ENCODE peak calls at places on chromosomes 1 and 21, in ten cellular contexts. H is breast epithelium; Z is effector memory CD4-positive, alpha-beta T cell; U is body of pancreas; K is GM23248; M is A673; Q is neural progenitor cell; T is dorsolateral prefrontal cortex; P is uterus; X is CD8-positive, alpha-beta T cell. V is an unnamed sample.

GRCh38 chr1:202888204-202888506 is 794 bp downstream of the RABIF start:
- DNase-seq in P (no peak), T (no peak), U (no peak), Z (no peak), M (no peak), X (no peak), H (no peak), Q (no peak), K (peak), V (no peak)

GRCh38 chr1:28582248-28582615 is 9.8 kb upstream of the RAB42 start:
- DNase-seq in T (no peak), H (no peak), P (no peak), K (peak), U (no peak), Q (peak), X (no peak), M (peak), Z (no peak), V (no peak)

GRCh38 chr1:236508593-236509027 is 15.2 kb upstream of the LGALS8 start:
- DNase-seq in H (no peak), U (no peak), T (no peak), M (no peak), X (no peak), P (no peak), Z (no peak), Q (no peak), K (no peak), V (no peak)

GRCh38 chr1:234561322-234561721 is 48.7 kb downstream of the IRF2BP2 start:
- DNase-seq in Z (no peak), P (peak), U (no peak), M (no peak), Q (no peak), X (no peak), K (no peak), T (no peak), H (no peak), V (no peak)

GRCh38 chr1:29849038-29849750 is 612.9 kb downstream of the PTPRU start:
- DNase-seq in K (peak), P (no peak), Z (no peak), Q (peak), M (peak), U (peak), T (no peak), X (peak), H (no peak), V (no peak)

GRCh38 chr1:23591460-23592208 is 32.3 kb upstream of the ID3 start:
- DNase-seq in K (no peak), T (no peak), P (no peak), U (no peak), X (no peak), M (no peak), Z (no peak), Q (no peak), H (no peak), V (no peak)

GRCh38 chr1:94258873-94259331 is 21.5 kb upstream of the ARHGAP29 start:
- DNase-seq in M (no peak), P (peak), Q (no peak), U (peak), K (peak), H (peak), X (no peak), T (no peak), Z (no peak), V (peak)

GRCh38 chr1:47013239-47013638 is 10.2 kb upstream of the CYP4X1 start:
- DNase-seq in K (no peak), H (no peak), M (no peak), X (no peak), Q (no peak), T (no peak), U (no peak), Z (no peak), P (no peak), V (no peak)

GRCh38 chr1:52691856-52692255 is 6.3 kb downstream of the COA7 start:
- DNase-seq in Q (no peak), T (no peak), P (no peak), X (no peak), M (no peak), K (no peak), Z (no peak), U (no peak), H (no peak), V (no peak)

GRCh38 chr1:5986018-5986417 is 6.2 kb downstream of the NPHP4 start:
- DNase-seq in K (no peak), H (no peak), M (no peak), Q (no peak), T (no peak), Z (no peak), X (no peak), U (no peak), P (no peak), V (no peak)

GRCh38 chr21:45365186-45365607 is 39.8 kb upstream of the COL18A1 start:
- DNase-seq in Q (no peak), X (no peak), H (no peak), K (no peak), T (no peak), P (no peak), Z (no peak), M (no peak), U (no peak), V (no peak)

GRCh38 chr1:187624812-187625542 is 796.2 kb downstream of the PLA2G4A start:
- DNase-seq in M (no peak), X (no peak), U (no peak), K (peak), T (no peak), P (no peak), Q (no peak), H (no peak), Z (no peak), V (no peak)

GRCh38 chr1:59999746-60000145 is 73.2 kb upstream of the CYP2J2 start:
- DNase-seq in M (peak), X (no peak), Z (no peak), T (no peak), U (no peak), H (no peak), Q (no peak), K (no peak), P (no peak), V (no peak)

GRCh38 chr1:182699673-182700350 is 15.4 kb upstream of the RGS8 start:
- DNase-seq in Q (peak), K (no peak), H (no peak), P (no peak), M (peak), T (no peak), X (no peak), Z (no peak), U (peak), V (no peak)

GRCh38 chr1:51523931-51524330 is 4.9 kb upstream of the EPS15 start:
- DNase-seq in T (peak), X (no peak), U (no peak), Z (no peak), P (no peak), M (no peak), Q (no peak), H (no peak), K (no peak), V (no peak)

GRCh38 chr21:45466330-45467220 is 61.6 kb downstream of the COL18A1 start:
- DNase-seq in Q (no peak), P (no peak), U (no peak), Z (no peak), T (no peak), M (no peak), H (no peak), K (no peak), X (no peak), V (no peak)

GRCh38 chr1:63772201-63772600 is 1.6 kb upstream of the ROR1 start:
- DNase-seq in T (no peak), Q (no peak), K (no peak), M (no peak), P (no peak), H (no peak), U (no peak), Z (no peak), X (no peak), V (no peak)

GRCh38 chr21:46375560-46376230 is 51.7 kb downstream of the PCNT start:
- DNase-seq in P (no peak), K (no peak), H (no peak), Z (no peak), T (no peak), Q (no peak), X (no peak), U (no peak), M (no peak), V (no peak)

GRCh38 chr1:197042676-197043341 is 24.3 kb downstream of the F13B start:
- DNase-seq in K (no peak), P (no peak), U (no peak), M (no peak), Q (no peak), X (no peak), Z (no peak), T (no peak), H (no peak), V (no peak)

GRCh38 chr1:232636799-232637198 is 6.9 kb upstream of the SIPA1L2 start:
- DNase-seq in P (no peak), Z (no peak), Q (no peak), M (no peak), T (no peak), U (no peak), H (no peak), K (no peak), X (no peak), V (no peak)

GRCh38 chr1:211874521-211875347 is 44.2 kb upstream of the LPGAT1 start:
- DNase-seq in Q (no peak), X (no peak), M (no peak), Z (no peak), K (no peak), H (no peak), P (no peak), U (no peak), T (no peak), V (no peak)

GRCh38 chr1:78339490-78339889 is 151.3 kb upstream of the PTGFR start:
- DNase-seq in M (no peak), X (no peak), Q (no peak), Z (no peak), H (no peak), K (peak), T (no peak), P (no peak), U (no peak), V (peak)

GRCh38 chr1:156118175-156118868 is 3.8 kb downstream of the LMNA start:
- DNase-seq in M (no peak), U (peak), X (no peak), Z (no peak), K (peak), Q (no peak), H (no peak), P (peak), T (no peak), V (no peak)

GRCh38 chr1:151058682-151059341 is 610 bp downstream of the CDC42SE1 start:
- DNase-seq in X (peak), P (peak), Q (peak), K (peak), Z (no peak), H (peak), T (no peak), M (peak), U (peak), V (peak)

GRCh38 chr1:74767490-74767889 is 34.5 kb downstream of the TYW3 start:
- DNase-seq in Q (peak), K (peak), M (peak), U (peak), H (no peak), X (no peak), T (no peak), P (no peak), Z (no peak), V (no peak)

GRCh38 chr1:170162385-170163226 is 16.8 kb downstream of the NTMT2 start:
- DNase-seq in U (peak), Z (no peak), M (no peak), Q (peak), K (peak), T (no peak), X (no peak), H (peak), P (peak), V (no peak)

GRCh38 chr1:41416552-41417334 is 55.5 kb downstream of the FOXO6 start:
- DNase-seq in T (peak), H (peak), K (peak), P (peak), Q (peak), U (peak), X (peak), M (peak), Z (peak), V (no peak)

GRCh38 chr1:206890125-206890637 is 7.1 kb upstream of the IL24 start:
- DNase-seq in Q (no peak), T (no peak), Z (no peak), K (peak), X (no peak), H (no peak), P (no peak), M (peak), U (no peak), V (no peak)

GRCh38 chr1:15708486-15709137 is 24.5 kb downstream of the PLEKHM2 start:
- DNase-seq in K (no peak), T (no peak), P (no peak), H (no peak), M (no peak), Q (no peak), Z (no peak), X (no peak), U (no peak), V (no peak)

GRCh38 chr1:11869650-11870207 is 11.0 kb upstream of the NPPB start:
- DNase-seq in Z (no peak), T (no peak), P (no peak), K (no peak), U (no peak), Q (no peak), M (no peak), H (no peak), X (no peak), V (no peak)

GRCh38 chr21:31204801-31205200 is 139.3 kb downstream of the TIAM1 start:
- DNase-seq in P (no peak), H (no peak), Z (no peak), U (no peak), M (no peak), X (no peak), K (no peak), T (no peak), Q (no peak), V (no peak)

GRCh38 chr21:31203371-31204054 is 140.5 kb downstream of the TIAM1 start:
- DNase-seq in X (no peak), K (peak), U (no peak), Z (no peak), P (no peak), Q (no peak), M (no peak), H (no peak), T (no peak), V (no peak)

GRCh38 chr21:31201548-31201947 is 142.5 kb downstream of the TIAM1 start:
- DNase-seq in M (peak), X (no peak), U (peak), T (no peak), K (peak), P (no peak), H (no peak), Q (no peak), Z (no peak), V (no peak)

GRCh38 chr21:31198575-31198974 is 145.5 kb downstream of the TIAM1 start:
- DNase-seq in X (no peak), M (peak), K (peak), Z (no peak), Q (peak), U (no peak), H (no peak), P (no peak), T (no peak), V (no peak)

GRCh38 chr21:31201144-31201543 is 142.9 kb downstream of the TIAM1 start:
- DNase-seq in T (no peak), K (peak), Z (no peak), P (no peak), U (no peak), Q (no peak), H (no peak), X (no peak), M (no peak), V (no peak)
- H3K27ac ChIP-seq in T (no peak), K (peak), Z (peak), P (no peak), U (no peak), Q (no peak), H (no peak), X (no peak), M (no peak), V (no peak)

DNA sequence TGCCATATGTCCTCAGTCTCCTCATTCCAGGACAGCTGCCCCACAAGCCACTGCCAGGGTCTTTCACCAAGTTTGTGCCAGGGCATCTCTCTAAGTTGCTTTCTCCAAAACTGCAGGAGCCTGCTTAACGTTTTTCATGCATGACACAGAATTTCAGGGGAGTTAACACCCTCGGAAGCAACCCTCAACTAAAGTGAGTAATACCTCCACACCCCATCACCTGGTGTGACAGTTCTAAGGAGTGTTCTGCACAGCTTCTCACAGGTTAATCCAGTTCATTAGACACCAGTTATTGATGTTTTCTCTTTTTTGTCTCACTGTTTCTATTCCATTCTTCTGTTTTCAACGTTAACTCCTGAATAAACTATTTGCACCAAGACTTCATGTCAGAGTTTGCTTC is 115.0 kb downstream of the BACH1 start:
- DNase-seq in P (no peak), H (no peak), Q (no peak), Z (no peak), K (no peak), M (no peak), T (no peak), U (no peak), X (no peak), V (no peak)
- H3K27ac ChIP-seq in P (no peak), H (no peak), Q (no peak), Z (no peak), K (no peak), M (no peak), T (no peak), U (no peak), X (no peak), V (peak)

GRCh38 chr1:76278711-76279386 is 204.3 kb downstream of the ST6GALNAC3 start:
- DNase-seq in U (no peak), T (no peak), K (no peak), Z (no peak), M (no peak), X (no peak), P (no peak), Q (peak), H (no peak), V (no peak)
- H3K27ac ChIP-seq in U (no peak), T (no peak), K (no peak), Z (no peak), M (no peak), X (no peak), P (no peak), Q (peak), H (no peak), V (no peak)

GRCh38 chr1:68197459-68197858 is 34.9 kb downstream of the WLS start:
- DNase-seq in Q (no peak), H (no peak), Z (no peak), U (no peak), M (no peak), P (no peak), T (no peak), X (no peak), K (no peak), V (no peak)
- H3K27ac ChIP-seq in Q (no peak), H (peak), Z (no peak), U (peak), M (peak), P (no peak), T (no peak), X (no peak), K (peak), V (peak)

DNA sequence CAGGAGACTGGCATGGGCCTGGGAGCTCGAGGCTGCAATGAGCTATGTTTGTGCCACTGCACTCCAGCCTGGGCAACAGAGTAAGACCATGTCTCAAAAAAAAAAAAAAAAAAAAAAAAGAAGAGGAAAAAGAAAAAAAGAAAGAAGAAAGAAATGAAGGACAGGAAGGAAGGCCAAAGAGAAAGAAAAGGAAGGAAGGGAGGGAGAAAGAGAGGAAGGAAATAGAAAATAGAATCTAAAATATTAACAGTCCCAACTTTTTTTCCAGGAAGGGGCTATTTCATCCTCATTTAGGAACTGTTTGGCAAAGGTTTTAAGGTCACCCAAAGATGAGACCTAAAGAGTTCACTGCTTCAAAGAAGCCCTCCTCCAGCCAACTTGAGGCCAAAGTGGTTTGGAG is 2.5 kb downstream of the MUL1 start:
- DNase-seq in M (no peak), Q (no peak), Z (no peak), K (no peak), P (no peak), H (no peak), T (no peak), U (no peak), X (no peak), V (no peak)
- H3K27ac ChIP-seq in M (no peak), Q (no peak), Z (no peak), K (no peak), P (no peak), H (no peak), T (no peak), U (no peak), X (no peak), V (no peak)